ENCODE peak calls at places on chromosomes 5 and 9, in six cellular contexts. T is posterior vena cava; C is BE2C; H is NCI-H1105 treated with DMSO at 0.1 percent for 48 hours; O is effector memory CD4-positive, alpha-beta T cell; V is colonic mucosa. B is an unnamed sample.

GRCh38 chr5:3828761-3829160 is 233.1 kb downstream of the IRX1 start:
- DNase-seq in H (peak), V (no peak), C (no peak), O (no peak), T (no peak), B (no peak)

GRCh38 chr5:34524123-34524522 is 132.0 kb upstream of the RAI14 start:
- DNase-seq in V (no peak), T (no peak), C (no peak), H (no peak), O (no peak), B (no peak)

GRCh38 chr9:99181621-99182020 is 40.1 kb downstream of the ALG2 start:
- DNase-seq in V (no peak), H (no peak), T (no peak), O (no peak), C (no peak), B (no peak)

GRCh38 chr5:178111925-178112324 is 1.4 kb upstream of the N4BP3 start:
- DNase-seq in V (no peak), O (no peak), H (no peak), T (no peak), C (no peak), B (no peak)

GRCh38 chr9:122122903-122123632 is 30.0 kb upstream of the TTLL11 start:
- DNase-seq in V (peak), O (peak), C (peak), H (peak), T (peak), B (peak)

GRCh38 chr5:90948969-90949368 is 390.4 kb downstream of the ADGRV1 start:
- DNase-seq in C (no peak), T (no peak), H (no peak), O (no peak), V (no peak), B (no peak)

GRCh38 chr9:70106571-70106970 is 62.9 kb downstream of the MAMDC2 start:
- DNase-seq in H (no peak), T (no peak), C (no peak), V (no peak), O (no peak), B (no peak)

GRCh38 chr5:67197536-67197935 is 937 bp upstream of the CD180 start:
- DNase-seq in T (no peak), O (no peak), C (no peak), V (no peak), H (no peak), B (no peak)

GRCh38 chr5:134905246-134905996 is 490 bp downstream of the PCBD2 start:
- DNase-seq in H (peak), V (peak), T (peak), C (peak), O (peak), B (peak)

GRCh38 chr5:128284236-128284635 is 200.7 kb downstream of the SLC12A2 start:
- DNase-seq in T (no peak), O (no peak), V (no peak), C (no peak), H (no peak), B (no peak)

GRCh38 chr5:133977161-133977787 is 8.8 kb upstream of the C5orf15 start:
- DNase-seq in T (no peak), H (peak), V (no peak), C (no peak), O (no peak), B (no peak)

GRCh38 chr5:11045411-11045810 is 284.4 kb upstream of the DAP start:
- DNase-seq in O (no peak), V (no peak), T (no peak), C (no peak), H (no peak), B (no peak)

GRCh38 chr9:76717176-76717575 is 47.1 kb upstream of the PCA3 start:
- DNase-seq in T (no peak), H (peak), V (no peak), C (no peak), O (no peak), B (peak)

GRCh38 chr9:123353984-123354591 is 1.9 kb upstream of the CRB2 start:
- DNase-seq in V (peak), H (peak), T (no peak), C (peak), O (no peak), B (peak)

GRCh38 chr9:131096490-131097258 is at the start of gene AIF1L:
- DNase-seq in C (peak), T (no peak), V (peak), O (no peak), H (peak), B (peak)

GRCh38 chr5:158478139-158478538 is 619.2 kb upstream of the CLINT1 start:
- DNase-seq in O (no peak), T (no peak), C (no peak), V (no peak), H (no peak), B (no peak)

GRCh38 chr5:76544268-76544926 is 78.8 kb downstream of the F2RL2 start:
- DNase-seq in V (peak), H (no peak), O (peak), T (no peak), C (no peak), B (no peak)

GRCh38 chr9:94934816-94935328 is 208.4 kb downstream of the AOPEP start:
- DNase-seq in C (no peak), V (peak), O (no peak), T (no peak), H (no peak), B (no peak)

GRCh38 chr9:17631396-17631795 is 52.5 kb downstream of the SH3GL2 start:
- DNase-seq in H (no peak), C (no peak), T (no peak), V (no peak), O (no peak), B (no peak)

GRCh38 chr9:105093685-105094084 is 150.8 kb upstream of the SLC44A1 start:
- DNase-seq in C (no peak), O (no peak), H (no peak), V (no peak), T (no peak), B (no peak)

GRCh38 chr5:53423724-53424123 is 56.7 kb upstream of the FST start:
- DNase-seq in V (no peak), C (no peak), T (no peak), H (no peak), O (no peak), B (no peak)

GRCh38 chr9:14863402-14863801 is 46.8 kb downstream of the FREM1 start:
- DNase-seq in C (no peak), T (no peak), V (no peak), H (no peak), O (no peak), B (no peak)

GRCh38 chr9:113599647-113600476 is 136.3 kb downstream of the RGS3 start:
- DNase-seq in T (no peak), H (no peak), V (no peak), O (no peak), C (no peak), B (no peak)

GRCh38 chr9:75451505-75451904 is 363.2 kb downstream of the OSTF1 start:
- DNase-seq in C (no peak), T (no peak), V (no peak), O (no peak), H (peak), B (no peak)

GRCh38 chr9:98572054-98572627 is 136.6 kb downstream of the GABBR2 start:
- DNase-seq in T (no peak), O (no peak), C (no peak), H (no peak), V (no peak), B (no peak)

GRCh38 chr5:180202939-180203573 is 6.0 kb downstream of the RASGEF1C start:
- DNase-seq in T (no peak), C (no peak), O (no peak), V (no peak), H (no peak), B (no peak)

GRCh38 chr5:59036274-59036961 is 453.5 kb downstream of the RAB3C start:
- DNase-seq in H (no peak), O (no peak), C (no peak), V (peak), T (no peak), B (no peak)

GRCh38 chr5:998975-999501 is 9.6 kb upstream of the NKD2 start:
- DNase-seq in C (no peak), V (no peak), T (peak), O (no peak), H (no peak), B (no peak)

GRCh38 chr9:121734465-121734864 is 83.0 kb downstream of the DAB2IP start:
- DNase-seq in C (no peak), H (no peak), O (no peak), T (no peak), V (no peak), B (no peak)

GRCh38 chr5:135891804-135892203 is 3.8 kb downstream of the IL9 start:
- DNase-seq in T (no peak), C (no peak), V (no peak), O (no peak), H (peak), B (peak)